ENCODE peak calls at places on chromosome 1, in nine cellular contexts. I, Z, C, K, D, P, H, O and S are unnamed samples.

GRCh38 chr1:44411861-44412260 is 6.8 kb downstream of the RNF220 start:
- DNase-seq in I (no peak), H (no peak), C (no peak), O (no peak), Z (no peak), P (no peak), K (no peak), D (no peak), S (no peak)

GRCh38 chr1:11046625-11047365 is at the start of gene MASP2:
- DNase-seq in K (no peak), D (no peak), H (no peak), O (no peak), P (no peak), I (no peak), Z (no peak), C (no peak), S (no peak)

GRCh38 chr1:54624466-54625464 is 1.4 kb upstream of the FAM151A start:
- DNase-seq in K (no peak), D (no peak), C (no peak), H (no peak), P (no peak), I (no peak), O (no peak), Z (no peak), S (no peak)

GRCh38 chr1:60621524-60621923 is 460.8 kb upstream of the NFIA start:
- DNase-seq in D (no peak), I (peak), Z (no peak), P (peak), H (no peak), C (peak), O (no peak), K (no peak), S (no peak)

GRCh38 chr1:110155878-110156522 is 5.7 kb downstream of the SLC6A17 start:
- DNase-seq in Z (peak), O (peak), C (peak), K (peak), P (peak), D (peak), H (peak), I (peak), S (peak)

GRCh38 chr1:43861337-43861736 is 72.3 kb upstream of the ARTN start:
- DNase-seq in I (no peak), Z (no peak), P (no peak), D (peak), K (no peak), C (no peak), H (no peak), O (no peak), S (no peak)

GRCh38 chr1:76640092-76640491 is 227.2 kb upstream of the ST6GALNAC5 start:
- DNase-seq in D (peak), H (peak), Z (no peak), I (no peak), O (no peak), C (no peak), K (no peak), P (no peak), S (no peak)

GRCh38 chr1:116853680-116854191 is 56.0 kb upstream of the PTGFRN start:
- DNase-seq in P (peak), K (no peak), D (peak), O (no peak), Z (peak), C (peak), H (peak), I (peak), S (no peak)

GRCh38 chr1:21919520-21919919 is 17.6 kb downstream of the HSPG2 start:
- DNase-seq in K (no peak), D (peak), C (no peak), P (peak), H (peak), O (no peak), I (no peak), Z (peak), S (no peak)

GRCh38 chr1:234208791-234209190 is 164.5 kb upstream of the COA6 start:
- DNase-seq in I (no peak), H (no peak), P (no peak), Z (no peak), K (no peak), C (no peak), D (peak), O (no peak), S (no peak)

GRCh38 chr1:208437416-208437815 is 193.2 kb upstream of the PLXNA2 start:
- DNase-seq in I (no peak), O (no peak), Z (no peak), P (no peak), K (no peak), H (peak), D (peak), C (no peak), S (no peak)

GRCh38 chr1:44500181-44501021 is 95.3 kb downstream of the RNF220 start:
- DNase-seq in O (no peak), K (no peak), P (peak), Z (no peak), I (no peak), C (no peak), H (no peak), D (no peak), S (no peak)

GRCh38 chr1:54054438-54054749 is 986 bp downstream of the TCEANC2 start:
- DNase-seq in K (no peak), P (no peak), O (no peak), I (no peak), Z (no peak), H (peak), D (no peak), C (no peak), S (no peak)

GRCh38 chr1:81234237-81234636 is 566.5 kb upstream of the ADGRL2 start:
- DNase-seq in I (no peak), H (no peak), K (no peak), D (no peak), O (no peak), C (no peak), Z (no peak), P (no peak), S (no peak)

GRCh38 chr1:206472454-206472853 is 2.2 kb downstream of the IKBKE start:
- DNase-seq in P (peak), O (no peak), I (no peak), D (peak), C (no peak), H (peak), Z (peak), K (no peak), S (no peak)

GRCh38 chr1:28910379-28911125 is 3.8 kb upstream of the EPB41 start:
- DNase-seq in I (no peak), H (no peak), O (no peak), C (peak), K (no peak), P (no peak), Z (no peak), D (no peak), S (no peak)

GRCh38 chr1:211643324-211644212 is 31.9 kb downstream of the NEK2 start:
- DNase-seq in I (peak), P (peak), H (no peak), K (peak), Z (no peak), D (no peak), C (peak), O (no peak), S (no peak)

GRCh38 chr1:84297546-84298244 is 3.8 kb upstream of the SAMD13 start:
- DNase-seq in P (no peak), Z (no peak), O (no peak), D (no peak), C (no peak), K (no peak), H (no peak), I (no peak), S (no peak)

GRCh38 chr1:43172532-43172972 is 422 bp downstream of the CFAP57 start:
- DNase-seq in Z (peak), H (peak), P (peak), I (peak), K (peak), D (peak), O (peak), C (peak), S (peak)

GRCh38 chr1:23126801-23127200 is 41.9 kb downstream of the LUZP1 start:
- DNase-seq in K (no peak), H (no peak), I (no peak), C (no peak), D (peak), Z (no peak), P (no peak), O (no peak), S (no peak)

GRCh38 chr1:156319664-156320063 is 18.4 kb downstream of the CCT3 start:
- DNase-seq in O (peak), K (no peak), P (no peak), Z (no peak), H (peak), D (peak), I (no peak), C (no peak), S (no peak)

GRCh38 chr1:53799141-53799540 is 39.0 kb downstream of the NDC1 start:
- DNase-seq in C (no peak), O (no peak), Z (no peak), K (no peak), P (no peak), D (no peak), H (no peak), I (no peak), S (no peak)

GRCh38 chr1:161726631-161727342 is 5.4 kb downstream of the FCRLB start:
- DNase-seq in C (peak), P (peak), Z (peak), O (peak), D (peak), I (peak), K (peak), H (peak), S (peak)

GRCh38 chr1:44485229-44485932 is 80.3 kb downstream of the RNF220 start:
- DNase-seq in K (no peak), Z (peak), D (peak), O (no peak), C (no peak), I (no peak), P (peak), H (peak), S (no peak)

GRCh38 chr1:65039066-65039465 is 72.7 kb upstream of the JAK1 start:
- DNase-seq in P (no peak), O (no peak), Z (no peak), K (no peak), C (no peak), D (no peak), H (no peak), I (no peak), S (no peak)

GRCh38 chr1:212482006-212482351 is 49.3 kb downstream of the NENF start:
- DNase-seq in O (no peak), H (no peak), I (no peak), Z (no peak), C (no peak), K (no peak), D (peak), P (no peak), S (no peak)

GRCh38 chr1:40818264-40818961 is 34.8 kb downstream of the KCNQ4 start:
- DNase-seq in K (peak), H (no peak), P (peak), I (peak), C (peak), Z (peak), D (no peak), O (peak), S (peak)
- H3K4me3 ChIP-seq in K (no peak), H (no peak), P (no peak), I (peak), C (peak), Z (peak), D (peak), O (peak), S (peak)

DNA sequence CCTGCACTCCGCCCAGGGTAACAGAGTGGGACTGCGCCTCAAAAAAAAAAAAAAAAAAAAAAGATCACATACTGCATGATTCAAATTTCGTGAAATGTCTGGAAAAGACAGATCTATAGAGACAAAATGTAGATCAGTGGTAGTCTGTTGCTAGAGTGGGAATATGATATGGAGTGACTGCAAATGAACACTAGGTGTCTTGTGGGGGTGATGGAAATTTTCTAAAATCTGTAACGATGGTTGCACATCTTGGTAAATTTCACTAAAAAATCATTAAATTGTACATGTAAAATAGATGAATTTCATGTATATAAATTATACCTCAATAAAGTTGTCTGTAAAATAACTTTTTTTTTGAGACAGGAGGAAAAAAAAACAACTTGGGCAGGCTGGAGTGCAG is 5.5 kb downstream of the AIDA start:
- DNase-seq in K (no peak), D (no peak), P (no peak), H (no peak), I (no peak), Z (no peak), C (no peak), O (no peak), S (no peak)
- TF ChIP-seq CTCF in K (no peak), D (no peak), P (no peak), H (no peak), I (no peak), Z (no peak), C (no peak), O (peak), S (no peak)

GRCh38 chr1:180953791-180954721 is 41.4 kb downstream of the KIAA1614 start:
- DNase-seq in I (peak), D (peak), K (peak), Z (peak), H (no peak), O (peak), P (peak), C (peak), S (peak)
- TF ChIP-seq POLR2A in I (no peak), D (no peak), K (no peak), Z (no peak), H (no peak), O (no peak), P (peak), C (no peak), S (no peak)

DNA sequence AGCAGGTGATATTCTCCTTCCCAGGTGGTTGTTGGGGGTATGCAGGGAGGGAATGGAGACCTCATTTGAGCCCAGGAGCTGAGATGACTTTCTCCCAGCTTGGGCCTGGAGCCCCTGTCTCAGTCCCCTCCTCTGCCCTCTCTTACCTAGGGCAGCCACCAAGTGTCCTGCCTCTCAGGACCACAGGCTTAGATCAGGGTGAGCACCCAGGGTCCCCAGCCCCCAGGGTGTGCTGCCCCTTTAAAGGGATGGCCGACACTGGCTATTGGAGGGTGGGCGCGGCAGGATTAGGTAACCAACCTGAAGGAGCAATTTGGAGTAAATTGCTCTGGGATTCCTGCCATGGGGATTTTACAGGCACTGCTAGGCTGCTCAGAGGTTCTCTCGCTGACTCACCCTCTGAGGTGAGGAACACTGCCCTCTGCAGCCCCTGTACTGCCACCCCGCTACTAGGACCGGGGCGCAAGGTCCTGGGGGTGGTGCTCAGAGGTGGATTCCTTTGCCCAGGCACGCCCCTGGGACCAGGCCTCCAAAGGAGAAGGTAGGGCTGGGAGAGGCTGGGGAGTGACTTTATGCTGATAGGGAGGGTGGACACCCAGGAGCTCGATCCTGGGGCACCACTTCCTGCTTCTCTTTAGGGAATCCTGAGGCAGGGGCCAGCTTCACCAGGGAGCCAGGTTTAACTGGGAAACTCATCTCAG is 1.5 kb downstream of the RPS6KA1 start:
- DNase-seq in D (peak), H (peak), Z (no peak), O (no peak), C (peak), I (peak), K (no peak), P (peak), S (no peak)
- H3K4me3 ChIP-seq in D (no peak), H (peak), Z (no peak), O (no peak), C (peak), I (peak), K (no peak), P (peak), S (no peak)

GRCh38 chr1:229069176-229069575 is 201.7 kb upstream of the RAB4A start:
- DNase-seq in H (no peak), I (no peak), K (no peak), C (no peak), D (no peak), Z (no peak), P (no peak), O (no peak), S (no peak)
- TF ChIP-seq CTCF in H (no peak), I (no peak), K (no peak), C (no peak), D (no peak), Z (no peak), P (no peak), O (no peak), S (no peak)

DNA sequence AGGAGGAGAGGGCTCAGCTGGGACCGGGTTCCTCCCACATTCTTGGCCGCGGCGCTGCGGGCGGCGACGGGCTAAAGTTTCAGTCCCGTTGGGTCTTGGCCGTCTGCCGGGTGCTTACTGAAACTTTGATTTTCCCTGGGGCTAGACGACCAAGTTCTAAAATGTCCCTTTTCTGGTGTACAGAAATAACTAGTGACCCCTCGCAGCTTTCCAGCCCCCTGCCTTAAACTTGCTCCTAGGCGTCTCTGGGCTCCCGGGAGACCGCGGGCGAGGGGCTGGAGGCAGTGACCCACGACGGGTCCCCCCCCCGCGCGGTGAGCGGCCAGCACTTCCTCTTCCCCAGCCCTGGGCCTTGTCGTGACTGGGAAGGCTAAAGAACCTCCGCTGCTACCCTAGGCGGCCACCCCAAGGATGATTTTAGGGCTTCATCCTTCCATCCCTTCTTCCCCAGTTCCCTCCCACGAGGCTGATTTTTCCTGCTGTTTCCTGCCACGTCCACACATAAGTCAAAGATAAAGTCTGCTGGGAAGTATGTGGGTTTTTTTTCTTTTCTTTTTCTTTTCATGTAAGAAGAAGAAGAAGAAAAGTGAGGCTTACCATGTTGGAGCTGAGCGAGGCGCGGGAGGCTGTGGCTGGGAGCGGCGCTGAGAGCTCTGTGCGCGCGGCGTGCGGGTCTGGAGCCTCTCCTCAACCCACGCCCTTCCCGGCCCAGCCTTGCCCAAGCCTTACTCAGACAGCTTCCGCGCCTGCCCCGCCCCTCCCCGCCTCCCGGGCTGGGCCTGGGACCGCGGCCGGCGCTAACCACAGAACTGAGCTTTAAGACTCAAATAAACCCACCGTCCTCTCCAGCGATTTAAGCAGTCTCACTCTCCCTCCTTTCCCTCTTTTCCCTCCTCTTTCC is at the start of gene S100A11:
- DNase-seq in O (peak), P (peak), D (peak), Z (peak), I (peak), C (peak), K (peak), H (peak), S (peak)
- TF ChIP-seq POLR2A in O (peak), P (peak), D (peak), Z (peak), I (peak), C (no peak), K (peak), H (peak), S (peak)

GRCh38 chr1:230867119-230867902 is 1.0 kb downstream of the C1orf198 start:
- DNase-seq in H (no peak), D (no peak), Z (no peak), C (no peak), I (no peak), P (no peak), O (no peak), K (no peak), S (no peak)

GRCh38 chr1:230864441-230864840 is 3.9 kb downstream of the C1orf198 start:
- DNase-seq in O (no peak), C (no peak), H (no peak), Z (no peak), K (no peak), D (no peak), P (no peak), I (no peak), S (no peak)

GRCh38 chr1:230867903-230868735 is at the start of gene C1orf198:
- DNase-seq in D (no peak), K (peak), P (peak), C (peak), O (peak), I (peak), H (peak), Z (peak), S (peak)

GRCh38 chr1:230865062-230865817 is 3.1 kb downstream of the C1orf198 start:
- DNase-seq in Z (no peak), P (no peak), C (no peak), D (no peak), O (no peak), I (no peak), K (no peak), H (no peak), S (no peak)

GRCh38 chr1:230866171-230866811 is 2.0 kb downstream of the C1orf198 start:
- DNase-seq in O (no peak), H (no peak), Z (no peak), D (no peak), K (no peak), I (no peak), P (peak), C (no peak), S (no peak)
- H3K4me3 ChIP-seq in O (peak), H (no peak), Z (peak), D (peak), K (peak), I (no peak), P (no peak), C (peak), S (peak)

GRCh38 chr1:202329891-202330290 is 11.8 kb downstream of the UBE2T start:
- DNase-seq in K (no peak), P (no peak), H (peak), Z (no peak), D (no peak), I (no peak), O (no peak), C (no peak), S (no peak)
- TF ChIP-seq CTCF in K (no peak), P (no peak), H (peak), Z (no peak), D (no peak), I (no peak), O (no peak), C (no peak), S (no peak)

DNA sequence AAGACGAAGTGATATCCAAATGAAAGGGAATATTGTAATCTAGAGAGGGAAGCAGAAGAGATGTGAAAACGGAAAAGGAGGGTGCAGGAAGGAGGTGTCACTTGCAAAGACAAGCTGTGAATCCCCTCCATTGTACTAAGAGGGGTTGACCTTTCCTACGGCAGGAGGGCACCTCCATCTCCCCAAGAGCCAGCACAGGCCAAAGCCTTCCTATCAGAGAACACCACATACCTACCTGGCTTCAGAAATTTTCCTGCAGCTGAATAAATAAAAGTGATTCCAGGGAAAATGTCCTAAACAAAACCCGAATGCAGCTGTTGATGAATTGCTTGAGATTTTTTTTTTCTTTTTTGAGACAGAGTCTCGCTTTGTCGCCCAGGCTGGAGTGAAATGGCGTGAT is 14.3 kb downstream of the KANK4 start:
- DNase-seq in P (peak), O (no peak), H (no peak), D (no peak), I (no peak), C (no peak), K (no peak), Z (no peak), S (no peak)
- TF ChIP-seq POLR2A in P (no peak), O (no peak), H (no peak), D (no peak), I (no peak), C (no peak), K (no peak), Z (no peak), S (no peak)